ENCODE peak calls at places on chromosomes 3 and 15, in five cellular contexts. X is HCT116, Z is neural progenitor cell, M is mesendoderm, J is A549. S is an unnamed sample.

GRCh38 chr3:98573231-98573728 is 20.1 kb downstream of the CPOX start:
- DNase-seq in Z (peak; percentile 20), J (peak; percentile 21), X (no peak), M (peak; percentile 41), S (peak; percentile 36)

GRCh38 chr3:194285024-194285858 is 65.9 kb downstream of the CPN2 start:
- DNase-seq in X (no peak), Z (no peak), J (no peak), M (no peak), S (no peak)

GRCh38 chr3:150128126-150128525 is 157.4 kb upstream of the PFN2 start:
- DNase-seq in M (no peak), J (no peak), X (no peak), Z (no peak), S (no peak)

GRCh38 chr3:36932979-36933378 is 11.9 kb downstream of the TRANK1 start:
- DNase-seq in Z (peak; percentile 38), J (no peak), M (peak; percentile 74), X (no peak), S (no peak)

GRCh38 chr3:150922611-150923010 is 17.4 kb upstream of the MINDY4B start:
- DNase-seq in M (peak; percentile 70), X (peak; percentile 21), J (peak; percentile 14), Z (peak; percentile 49), S (peak; percentile 44)

GRCh38 chr3:190809351-190809750 is 53.1 kb downstream of the GMNC start:
- DNase-seq in M (no peak), X (no peak), Z (no peak), J (no peak), S (no peak)

GRCh38 chr15:98845138-98845884 is 162.3 kb downstream of the PGPEP1L start:
- DNase-seq in X (no peak), J (no peak), M (peak; percentile 56), Z (no peak), S (no peak)

GRCh38 chr3:150097588-150097890 is 126.8 kb upstream of the PFN2 start:
- DNase-seq in X (no peak), M (no peak), Z (no peak), J (no peak), S (no peak)

GRCh38 chr3:126607214-126607908 is 47.6 kb downstream of the TXNRD3 start:
- DNase-seq in M (no peak), Z (no peak), X (no peak), J (no peak), S (no peak)

GRCh38 chr3:161142486-161142885 is 37.3 kb upstream of the B3GALNT1 start:
- DNase-seq in J (no peak), M (no peak), Z (no peak), X (no peak), S (no peak)

GRCh38 chr15:50229336-50229735 is 36.2 kb downstream of the HDC start:
- DNase-seq in J (no peak), Z (no peak), M (no peak), X (no peak), S (peak; percentile 13)

DNA sequence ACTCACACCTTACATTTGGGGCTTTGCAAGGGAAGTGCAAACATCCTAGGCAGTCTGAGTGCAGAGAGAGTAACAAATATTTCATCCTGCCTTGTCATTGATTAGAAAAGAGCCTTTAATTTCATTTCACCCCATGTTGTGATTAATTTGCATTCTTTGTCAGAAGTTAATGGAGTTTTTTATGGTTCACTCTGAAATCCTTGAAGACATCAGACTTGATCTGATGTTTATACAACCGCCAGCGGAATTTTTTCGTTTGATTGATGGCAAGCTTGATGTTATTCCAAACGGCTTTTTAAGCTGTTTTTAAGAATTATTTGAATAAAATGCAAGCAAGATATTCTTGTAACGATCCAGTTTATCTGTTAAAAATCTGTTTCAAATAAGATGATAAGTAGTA is 92.3 kb upstream of the SKOR1 start:
- DNase-seq in J (no peak), X (no peak), Z (no peak), M (no peak), S (no peak)
- H3K4me2 ChIP-seq in J (no peak overlapping the region), X (no peak overlapping the region), Z (no peak overlapping the region), M (no peak overlapping the region), S (no peak overlapping the region)

DNA sequence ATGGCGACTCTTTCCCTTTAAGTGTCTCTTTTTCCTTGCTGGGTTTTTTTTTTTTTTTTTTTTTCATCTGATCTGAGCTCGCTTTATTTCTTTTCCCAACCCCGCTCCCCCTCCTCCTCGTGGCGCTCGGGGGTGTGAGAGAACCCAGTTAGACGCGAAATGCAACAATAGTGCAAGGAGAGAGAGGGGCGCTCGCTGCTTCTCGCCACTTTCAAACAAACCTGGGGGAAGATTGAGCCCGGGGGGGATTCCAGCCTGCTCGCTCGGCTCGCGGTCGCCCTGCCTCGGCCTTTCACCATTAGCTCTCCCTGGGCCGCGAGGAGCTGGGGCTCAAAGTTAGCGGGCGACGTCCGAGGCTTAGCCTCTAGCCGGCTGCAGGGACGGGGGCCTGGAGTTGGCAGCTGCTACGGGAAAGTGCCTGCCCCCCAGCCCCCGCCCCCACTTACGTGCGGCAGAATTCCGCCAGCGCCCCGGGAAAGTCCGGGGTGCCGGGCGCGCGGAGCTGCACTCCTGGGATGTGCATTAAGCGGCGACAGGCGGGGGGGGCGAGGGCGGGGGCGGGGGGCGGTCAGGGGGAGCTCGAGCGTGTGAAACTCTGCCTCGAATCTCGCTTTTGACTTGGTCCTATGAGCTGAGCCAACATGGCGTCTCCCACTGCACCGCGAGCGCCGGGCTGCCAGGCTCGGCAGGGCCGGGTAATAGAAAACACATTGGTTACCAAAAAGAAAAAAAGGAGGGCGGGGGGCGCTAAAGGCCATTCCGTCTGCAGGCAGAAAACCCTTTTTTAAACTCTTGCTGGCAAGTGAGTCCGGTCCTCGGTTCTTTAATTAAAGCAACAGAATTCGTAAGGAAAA is 10.3 kb downstream of the NR2F2 start:
- DNase-seq in M (peak; percentile 84), J (peak; percentile 86), Z (peak; percentile 90), X (no peak), S (peak; percentile 83)
- H3K4me2 ChIP-seq in M (peak overlapping the region; percentile 66), J (peak overlapping the region; percentile 94), Z (peak overlapping the region; percentile 98), X (no peak overlapping the region), S (peak overlapping the region; percentile 76)

GRCh38 chr3:164851905-164852304 is 226.4 kb downstream of the SI start:
- DNase-seq in J (no peak), M (no peak), X (no peak), Z (no peak), S (peak; percentile 32)

GRCh38 chr3:164852866-164853265 is 225.4 kb downstream of the SI start:
- DNase-seq in Z (no peak), M (no peak), X (no peak), J (no peak), S (no peak)

GRCh38 chr3:164845739-164846138 is 232.6 kb downstream of the SI start:
- DNase-seq in X (no peak), Z (no peak), M (no peak), J (no peak), S (no peak)

GRCh38 chr3:164851204-164851603 is 227.1 kb downstream of the SI start:
- DNase-seq in Z (no peak), X (no peak), J (no peak), M (no peak), S (no peak)

DNA sequence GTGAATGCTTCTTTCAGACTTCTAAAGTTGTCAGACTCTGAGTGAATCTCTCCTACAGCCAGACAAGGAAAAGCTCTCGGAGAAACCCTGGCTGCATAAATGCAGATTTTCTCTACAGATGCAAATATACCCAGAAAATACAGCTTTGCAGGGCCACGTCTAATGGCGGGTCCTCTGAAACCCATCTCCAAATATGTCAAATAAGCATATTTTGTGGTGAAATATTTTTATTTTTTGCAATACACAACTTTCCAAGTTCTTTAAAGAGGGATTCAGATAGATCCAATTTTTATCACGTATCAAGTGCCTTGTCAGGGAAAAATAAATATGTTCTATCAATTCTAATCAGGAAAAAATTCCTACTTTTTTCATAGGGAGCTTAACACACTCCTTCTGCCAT is 229.4 kb downstream of the SI start:
- DNase-seq in M (no peak), X (no peak), J (no peak), Z (no peak), S (no peak)
- H3K4me2 ChIP-seq in M (no peak overlapping the region), X (no peak overlapping the region), J (no peak overlapping the region), Z (no peak overlapping the region), S (no peak overlapping the region)

GRCh38 chr3:2133191-2133590 is 34.5 kb downstream of the CNTN4 start:
- DNase-seq in J (no peak), Z (no peak), M (peak; percentile 51), X (no peak), S (no peak)
- H3K4me2 ChIP-seq in J (no peak overlapping the region), Z (no peak overlapping the region), M (no peak overlapping the region), X (no peak overlapping the region), S (no peak overlapping the region)

DNA sequence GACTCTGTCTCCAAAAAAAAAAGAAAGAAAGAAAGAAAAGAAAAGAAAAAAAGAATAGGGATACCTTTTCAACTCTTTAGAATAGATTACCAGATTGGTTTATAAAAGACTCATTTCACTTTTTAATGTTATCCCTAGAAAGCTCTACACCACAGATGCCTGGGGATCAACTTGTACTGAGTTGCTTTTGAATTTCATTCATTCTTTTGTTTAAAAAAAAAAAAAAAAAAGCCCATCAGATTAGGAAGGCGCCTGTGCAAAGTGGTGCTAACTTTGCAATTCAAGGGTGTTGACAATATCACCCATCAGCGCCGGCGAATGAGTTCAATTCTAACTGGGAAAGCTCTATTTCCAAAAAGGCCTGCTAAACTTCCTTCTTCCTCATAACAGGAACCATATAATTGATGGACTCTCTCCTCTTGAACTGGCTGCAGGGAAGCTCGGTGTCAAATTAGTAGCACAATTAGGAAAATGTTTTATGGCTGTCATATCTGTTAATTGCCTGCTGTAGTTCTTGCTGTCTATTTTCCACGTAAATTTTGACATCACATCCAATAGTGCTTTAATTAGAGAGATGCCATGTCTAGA is 48.8 kb downstream of the CDCP1 start:
- DNase-seq in Z (no peak), X (no peak), J (no peak), M (no peak), S (no peak)
- H3K4me2 ChIP-seq in Z (no peak overlapping the region), X (no peak overlapping the region), J (no peak overlapping the region), M (no peak overlapping the region), S (no peak overlapping the region)

DNA sequence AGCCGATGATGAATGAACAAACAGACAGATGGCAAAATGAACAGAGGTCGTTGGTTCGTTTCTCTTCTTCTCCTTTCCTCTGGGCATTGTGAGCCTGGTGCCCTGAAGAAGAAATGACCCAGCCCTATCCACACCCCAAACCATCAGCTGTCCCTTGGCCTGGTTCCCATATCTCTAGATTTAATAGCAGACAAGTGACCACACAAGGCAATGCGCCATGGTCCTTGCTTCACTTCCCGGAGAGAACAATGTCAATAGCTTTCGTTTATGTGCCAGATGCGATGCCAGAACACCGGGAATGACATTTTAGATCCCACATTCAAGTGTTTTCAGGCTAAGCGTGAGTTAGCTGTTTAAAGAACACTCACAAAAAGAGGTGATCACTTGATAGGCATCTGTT is 17.7 kb downstream of the POC1A start:
- DNase-seq in J (no peak), Z (no peak), X (no peak), M (no peak), S (peak; percentile 42)
- H3K4me2 ChIP-seq in J (no peak overlapping the region), Z (no peak overlapping the region), X (no peak overlapping the region), M (no peak overlapping the region), S (no peak overlapping the region)

S was measured in SK-N-SH.